ENCODE peak calls at places on chromosomes 6 and 20, in four cellular contexts. W is HEK293T, K is skeletal muscle cell, M is fibroblast of lung. O is an unnamed sample.

GRCh38 chr6:158642097-158642601 is 2.4 kb downstream of the DYNLT1 start:
- DNase-seq in W (no peak), K (peak), M (peak), O (peak)

GRCh38 chr6:139679516-139680179 is 305.2 kb upstream of the CITED2 start:
- DNase-seq in K (no peak), M (no peak), W (no peak), O (peak)

GRCh38 chr6:40509716-40510260 is 77.4 kb downstream of the LRFN2 start:
- DNase-seq in W (no peak), K (no peak), M (no peak), O (no peak)

GRCh38 chr6:23533954-23534725 is 591.9 kb upstream of the NRSN1 start:
- DNase-seq in W (no peak), M (peak), K (peak), O (no peak)

GRCh38 chr6:18693923-18694322 is 306.8 kb downstream of the RNF144B start:
- DNase-seq in K (no peak), W (no peak), M (no peak), O (no peak)

GRCh38 chr6:75220365-75220764 is 14.5 kb upstream of the COL12A1 start:
- DNase-seq in K (no peak), W (no peak), M (no peak), O (peak)

GRCh38 chr6:165469483-165469882 is 160.1 kb upstream of the C6orf118 start:
- DNase-seq in M (no peak), W (no peak), K (no peak), O (no peak)

GRCh38 chr6:105949939-105950582 is 136.1 kb upstream of the PRDM1 start:
- DNase-seq in W (no peak), K (no peak), M (no peak), O (no peak)

GRCh38 chr6:142294681-142295080 is 7.1 kb upstream of the ADGRG6 start:
- DNase-seq in M (no peak), K (no peak), W (no peak), O (no peak)

GRCh38 chr6:111922454-111923297 is 49.4 kb upstream of the FYN start:
- DNase-seq in W (no peak), K (peak), M (peak), O (peak)

GRCh38 chr6:159043986-159044385 is 805 bp downstream of the TAGAP start:
- DNase-seq in K (no peak), M (no peak), W (no peak), O (no peak)

GRCh38 chr20:17808782-17809181 is 109.0 kb downstream of the BANF2 start:
- DNase-seq in M (no peak), K (no peak), W (no peak), O (no peak)

GRCh38 chr6:137417411-137417810 is 76.8 kb downstream of the OLIG3 start:
- DNase-seq in M (peak), K (peak), W (no peak), O (peak)

GRCh38 chr6:53679446-53679933 is 13.9 kb upstream of the KLHL31 start:
- DNase-seq in M (peak), W (peak), K (no peak), O (peak)

GRCh38 chr6:31651602-31652191 is 764 bp downstream of the BAG6 start:
- DNase-seq in W (no peak), M (peak), K (peak), O (peak)

GRCh38 chr6:2232445-2232844 is 13.0 kb downstream of the GMDS start:
- DNase-seq in K (no peak), W (no peak), M (no peak), O (no peak)